ENCODE peak calls at places on chromosomes 16 and 17, in nine cellular contexts. One of them, this sample, is unnamed.

GRCh38 chr17:42002175-42002791 is 15.0 kb downstream of the DNAJC7 start:
- DNase-seq in activated T-helper 1 cell treated with Interleukin-2 at 50 U/mL for 16 hours: no peak
- DNase-seq in prostate gland: no peak
- DNase-seq in iris pigment epithelial cell: no peak
- DNase-seq in CD4-positive, CD25-positive, alpha-beta regulatory T cell: no peak
- DNase-seq in RCC 7860: no peak
- DNase-seq in Ammon's horn: no peak
- DNase-seq in activated CD4-positive, alpha-beta T cell treated with anti-CD3 and anti-CD28 coated beads, Interleukin-2, amount 50 U/mL, for 1 hour: no peak
- DNase-seq in PC-9: no peak
- DNase-seq in this sample: no peak

GRCh38 chr17:18975597-18975996 is 23.6 kb downstream of the SLC5A10 start:
- DNase-seq in activated CD4-positive, alpha-beta T cell treated with anti-CD3 and anti-CD28 coated beads, Interleukin-2, amount 50 U/mL, for 1 hour: no peak
- DNase-seq in CD4-positive, CD25-positive, alpha-beta regulatory T cell: no peak
- DNase-seq in RCC 7860: no peak
- DNase-seq in PC-9: no peak
- DNase-seq in iris pigment epithelial cell: no peak
- DNase-seq in prostate gland: no peak
- DNase-seq in activated T-helper 1 cell treated with Interleukin-2 at 50 U/mL for 16 hours: no peak
- DNase-seq in Ammon's horn: no peak
- DNase-seq in this sample: no peak

GRCh38 chr17:30360396-30360795 is 18.3 kb upstream of the CPD start:
- DNase-seq in iris pigment epithelial cell: no peak
- DNase-seq in Ammon's horn: no peak
- DNase-seq in activated CD4-positive, alpha-beta T cell treated with anti-CD3 and anti-CD28 coated beads, Interleukin-2, amount 50 U/mL, for 1 hour: no peak
- DNase-seq in CD4-positive, CD25-positive, alpha-beta regulatory T cell: no peak
- DNase-seq in RCC 7860: no peak
- DNase-seq in prostate gland: no peak
- DNase-seq in activated T-helper 1 cell treated with Interleukin-2 at 50 U/mL for 16 hours: no peak
- DNase-seq in PC-9: no peak
- DNase-seq in this sample: no peak

GRCh38 chr17:44627513-44627912 is 28.8 kb upstream of the MEIOC start:
- DNase-seq in Ammon's horn: no peak
- DNase-seq in activated CD4-positive, alpha-beta T cell treated with anti-CD3 and anti-CD28 coated beads, Interleukin-2, amount 50 U/mL, for 1 hour: no peak
- DNase-seq in activated T-helper 1 cell treated with Interleukin-2 at 50 U/mL for 16 hours: no peak
- DNase-seq in RCC 7860: no peak
- DNase-seq in PC-9: no peak
- DNase-seq in iris pigment epithelial cell: no peak
- DNase-seq in CD4-positive, CD25-positive, alpha-beta regulatory T cell: no peak
- DNase-seq in prostate gland: no peak
- DNase-seq in this sample: no peak

GRCh38 chr16:52928955-52929354 is 123.7 kb downstream of the CHD9NB start:
- DNase-seq in prostate gland: no peak
- DNase-seq in activated CD4-positive, alpha-beta T cell treated with anti-CD3 and anti-CD28 coated beads, Interleukin-2, amount 50 U/mL, for 1 hour: no peak
- DNase-seq in iris pigment epithelial cell: no peak
- DNase-seq in Ammon's horn: no peak
- DNase-seq in PC-9: no peak
- DNase-seq in RCC 7860: no peak
- DNase-seq in CD4-positive, CD25-positive, alpha-beta regulatory T cell: no peak
- DNase-seq in activated T-helper 1 cell treated with Interleukin-2 at 50 U/mL for 16 hours: no peak
- DNase-seq in this sample: no peak

GRCh38 chr17:75474736-75475135 is 18.3 kb downstream of the TMEM94 start:
- DNase-seq in RCC 7860: no peak
- DNase-seq in PC-9: no peak
- DNase-seq in activated CD4-positive, alpha-beta T cell treated with anti-CD3 and anti-CD28 coated beads, Interleukin-2, amount 50 U/mL, for 1 hour: no peak
- DNase-seq in iris pigment epithelial cell: no peak
- DNase-seq in prostate gland: no peak
- DNase-seq in activated T-helper 1 cell treated with Interleukin-2 at 50 U/mL for 16 hours: no peak
- DNase-seq in Ammon's horn: no peak
- DNase-seq in CD4-positive, CD25-positive, alpha-beta regulatory T cell: no peak
- DNase-seq in this sample: no peak

GRCh38 chr16:88005148-88005547 is 53.9 kb downstream of the BANP start:
- DNase-seq in RCC 7860: no peak
- DNase-seq in activated CD4-positive, alpha-beta T cell treated with anti-CD3 and anti-CD28 coated beads, Interleukin-2, amount 50 U/mL, for 1 hour: no peak
- DNase-seq in Ammon's horn: no peak
- DNase-seq in PC-9: no peak
- DNase-seq in iris pigment epithelial cell: no peak
- DNase-seq in prostate gland: no peak
- DNase-seq in activated T-helper 1 cell treated with Interleukin-2 at 50 U/mL for 16 hours: no peak
- DNase-seq in CD4-positive, CD25-positive, alpha-beta regulatory T cell: no peak
- DNase-seq in this sample: no peak

GRCh38 chr17:74157366-74157765 is 46.1 kb upstream of the RPL38 start:
- DNase-seq in activated T-helper 1 cell treated with Interleukin-2 at 50 U/mL for 16 hours: no peak
- DNase-seq in CD4-positive, CD25-positive, alpha-beta regulatory T cell: no peak
- DNase-seq in RCC 7860: no peak
- DNase-seq in Ammon's horn: no peak
- DNase-seq in prostate gland: no peak
- DNase-seq in PC-9: no peak
- DNase-seq in iris pigment epithelial cell: no peak
- DNase-seq in activated CD4-positive, alpha-beta T cell treated with anti-CD3 and anti-CD28 coated beads, Interleukin-2, amount 50 U/mL, for 1 hour: no peak
- DNase-seq in this sample: no peak

This sample was measured in Caki2.